ENCODE peak calls at places on chromosomes 12 and 14, in eight cellular contexts. J is GM23248, L is fibroblast of lung, F is A549, K is mesenchymal stem cell, R is OCI-LY7, Y is keratinocyte, G is IMR-90. B is an unnamed sample.

GRCh38 chr14:101288436-101289229 is 272.7 kb upstream of the DIO3 start:
- DNase-seq in K (no peak), G (no peak), R (no peak), J (peak), L (no peak), F (no peak), Y (no peak), B (no peak)

GRCh38 chr12:80268924-80269749 is 169.8 kb downstream of the OTOGL start:
- DNase-seq in J (peak), L (peak), K (peak), F (peak), R (no peak), G (peak), Y (peak), B (peak)

GRCh38 chr12:103279444-103279843 is 216.3 kb downstream of the C12orf42 start:
- DNase-seq in L (no peak), F (no peak), G (no peak), Y (no peak), R (no peak), K (no peak), J (no peak), B (no peak)

GRCh38 chr12:111240374-111240773 is 128.5 kb downstream of the PHETA1 start:
- DNase-seq in R (no peak), K (no peak), J (no peak), G (no peak), L (no peak), Y (no peak), F (no peak), B (no peak)

GRCh38 chr14:100222219-100223093 is 16.5 kb upstream of the YY1 start:
- DNase-seq in R (no peak), F (no peak), K (no peak), L (no peak), G (no peak), J (no peak), Y (no peak), B (no peak)

GRCh38 chr14:105086833-105087307 is 21.6 kb upstream of the GPR132 start:
- DNase-seq in J (peak), F (peak), G (peak), Y (no peak), K (peak), L (peak), R (peak), B (peak)

GRCh38 chr14:103103461-103104388 is 9.2 kb downstream of the EXOC3L4 start:
- DNase-seq in G (peak), L (peak), K (peak), R (no peak), F (peak), J (peak), Y (no peak), B (peak)

GRCh38 chr14:105080161-105080560 is 14.9 kb upstream of the GPR132 start:
- DNase-seq in J (no peak), K (no peak), G (no peak), L (no peak), F (no peak), Y (no peak), R (no peak), B (no peak)

GRCh38 chr12:92649511-92650227 is 53.1 kb upstream of the PLEKHG7 start:
- DNase-seq in J (peak), R (peak), L (peak), Y (peak), F (peak), G (peak), K (peak), B (peak)

GRCh38 chr12:132243596-132244289 is 85.6 kb downstream of the GALNT9 start:
- DNase-seq in L (no peak), J (no peak), R (no peak), G (no peak), F (no peak), K (no peak), Y (no peak), B (no peak)

GRCh38 chr14:22513066-22513812 is 75.8 kb downstream of the DAD1 start:
- DNase-seq in G (no peak), R (no peak), L (no peak), Y (no peak), F (no peak), K (no peak), J (no peak), B (no peak)

GRCh38 chr14:35134329-35135123 is 12.2 kb downstream of the PRORP start:
- DNase-seq in F (no peak), K (no peak), L (no peak), J (no peak), R (no peak), Y (no peak), G (no peak), B (no peak)

GRCh38 chr12:96886998-96887677 is 19.9 kb upstream of the NEDD1 start:
- DNase-seq in K (no peak), L (peak), J (no peak), G (peak), Y (no peak), R (no peak), F (no peak), B (no peak)

GRCh38 chr12:56271031-56271430 is 4.3 kb downstream of the COQ10A start:
- DNase-seq in K (peak), L (peak), F (peak), R (peak), G (peak), Y (no peak), J (peak), B (no peak)

GRCh38 chr14:31162910-31163649 is 44.5 kb downstream of the HECTD1 start:
- DNase-seq in Y (no peak), R (no peak), J (no peak), G (no peak), K (no peak), L (no peak), F (no peak), B (no peak)

GRCh38 chr14:31164115-31164514 is 43.5 kb downstream of the HECTD1 start:
- DNase-seq in Y (no peak), J (no peak), L (no peak), G (no peak), F (no peak), R (no peak), K (no peak), B (no peak)

GRCh38 chr14:31167032-31167431 is 40.6 kb downstream of the HECTD1 start:
- DNase-seq in K (no peak), R (no peak), Y (no peak), J (no peak), L (no peak), F (no peak), G (no peak), B (no peak)

GRCh38 chr14:31169877-31170276 is 37.7 kb downstream of the HECTD1 start:
- DNase-seq in Y (no peak), R (no peak), G (no peak), K (no peak), J (no peak), L (no peak), F (no peak), B (no peak)

GRCh38 chr14:31166271-31166561 is 41.4 kb downstream of the HECTD1 start:
- DNase-seq in K (peak), J (peak), Y (no peak), L (no peak), F (no peak), G (no peak), R (no peak), B (no peak)
- H3K4me2 ChIP-seq in K (no peak), J (peak), Y (no peak), L (no peak), F (peak), G (no peak), R (no peak), B (peak)

GRCh38 chr12:28237423-28237822 is 47.2 kb downstream of the CCDC91 start:
- DNase-seq in G (no peak), F (no peak), L (no peak), R (no peak), Y (no peak), J (peak), K (no peak), B (no peak)

GRCh38 chr12:28231248-28231647 is 41.0 kb downstream of the CCDC91 start:
- DNase-seq in Y (no peak), J (no peak), F (no peak), R (no peak), G (no peak), K (no peak), L (no peak), B (no peak)

GRCh38 chr12:28235985-28236384 is 45.7 kb downstream of the CCDC91 start:
- DNase-seq in Y (no peak), R (no peak), G (no peak), F (no peak), K (no peak), J (no peak), L (no peak), B (no peak)

GRCh38 chr12:28232212-28232928 is 42.1 kb downstream of the CCDC91 start:
- DNase-seq in K (no peak), R (no peak), J (no peak), G (no peak), L (no peak), Y (no peak), F (no peak), B (no peak)

DNA sequence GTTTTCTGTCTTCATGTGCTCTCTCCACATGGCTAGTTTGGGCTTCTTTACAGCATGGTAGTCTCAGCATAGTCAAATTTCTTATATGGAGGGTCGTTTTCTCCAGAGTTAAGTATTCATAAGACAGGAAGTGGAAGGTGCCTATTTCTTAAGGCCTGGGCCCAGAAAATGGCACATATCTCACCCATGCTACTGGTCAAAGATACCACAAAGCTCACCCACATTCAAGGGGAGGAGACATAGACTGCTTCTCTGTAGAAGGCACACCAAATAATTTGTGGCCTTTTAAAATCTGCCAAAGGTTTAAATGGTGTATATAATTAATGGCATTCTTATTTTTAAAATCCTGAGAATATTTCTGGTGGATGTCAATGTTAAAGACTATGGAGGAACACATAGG is 44.8 kb downstream of the CCDC91 start:
- DNase-seq in G (no peak), R (no peak), F (no peak), K (no peak), Y (no peak), L (no peak), J (no peak), B (no peak)
- H3K4me2 ChIP-seq in G (no peak), R (no peak), F (no peak), K (no peak), Y (no peak), L (no peak), J (no peak), B (no peak)

DNA sequence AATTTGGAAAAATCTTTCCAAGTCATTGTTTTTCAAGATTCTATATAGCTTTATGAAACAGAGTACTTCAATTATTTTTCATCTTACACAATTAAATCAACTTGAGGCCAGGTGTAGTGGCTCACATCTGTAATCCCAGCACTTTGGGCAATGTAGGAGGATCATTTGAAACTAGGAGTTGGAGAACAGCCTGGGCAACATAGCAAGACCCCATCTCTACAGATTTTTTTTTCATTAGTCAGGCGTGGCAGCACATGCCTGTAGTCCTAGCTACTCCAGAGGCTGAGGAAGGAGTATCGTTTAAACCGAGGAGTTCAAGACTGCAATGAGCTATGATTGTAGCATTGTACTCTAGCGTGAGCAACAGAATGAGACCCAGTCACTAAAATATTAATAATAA is 72.9 kb downstream of the BMP4 start:
- DNase-seq in F (no peak), G (no peak), R (no peak), J (no peak), K (no peak), Y (no peak), L (no peak), B (no peak)
- H3K4me2 ChIP-seq in F (no peak), G (no peak), R (no peak), J (no peak), K (no peak), Y (no peak), L (no peak), B (no peak)

DNA sequence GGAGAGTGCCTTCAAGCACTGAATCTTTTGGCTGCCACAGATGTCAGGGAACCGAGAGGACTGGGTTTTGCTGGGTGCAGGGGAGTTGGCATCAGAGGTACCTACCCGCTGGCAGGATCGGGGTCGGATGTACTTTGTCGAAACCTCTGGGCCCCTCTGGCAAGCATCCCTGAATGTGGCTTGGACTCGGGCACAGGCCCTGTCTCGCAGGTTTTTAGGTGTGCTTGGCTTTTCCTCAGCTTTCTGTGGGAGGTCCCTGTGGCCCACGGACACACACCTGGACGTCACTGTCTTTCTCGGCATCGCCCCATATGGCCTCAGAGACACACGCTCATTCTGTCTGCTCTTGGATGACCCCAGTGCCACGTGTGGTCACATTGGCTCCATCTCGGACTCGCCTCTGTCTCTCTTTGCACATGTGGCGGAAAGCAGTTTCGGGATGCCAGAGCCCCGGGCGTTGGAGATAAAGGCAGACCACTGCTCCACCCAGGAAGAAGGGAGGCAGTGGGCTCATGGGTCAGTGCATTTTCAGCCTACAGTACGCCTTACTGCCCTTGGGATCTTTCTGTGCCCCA is 769.6 kb upstream of the ALG10B start:
- DNase-seq in J (no peak), Y (no peak), F (no peak), L (no peak), G (no peak), K (no peak), R (no peak), B (no peak)
- H3K4me2 ChIP-seq in J (no peak), Y (no peak), F (no peak), L (no peak), G (no peak), K (no peak), R (no peak), B (no peak)

GRCh38 chr14:93963692-93964091 is 12.7 kb downstream of the ASB2 start:
- DNase-seq in Y (no peak), G (no peak), R (peak), J (no peak), L (no peak), K (no peak), F (no peak), B (no peak)
- H3K4me2 ChIP-seq in Y (no peak), G (no peak), R (peak), J (no peak), L (no peak), K (no peak), F (no peak), B (peak)

GRCh38 chr14:30225171-30225570 is 297.5 kb upstream of the PRKD1 start:
- DNase-seq in F (no peak), R (no peak), J (no peak), K (no peak), G (no peak), Y (no peak), L (no peak), B (no peak)

GRCh38 chr14:30223966-30224365 is 296.3 kb upstream of the PRKD1 start:
- DNase-seq in R (no peak), J (no peak), F (no peak), L (peak), Y (no peak), G (no peak), K (no peak), B (peak)

GRCh38 chr14:30227436-30227835 is 299.8 kb upstream of the PRKD1 start:
- DNase-seq in G (peak), F (no peak), L (peak), Y (no peak), R (no peak), K (no peak), J (peak), B (no peak)

GRCh38 chr14:30221546-30221945 is 293.9 kb upstream of the PRKD1 start:
- DNase-seq in Y (no peak), J (no peak), K (no peak), L (peak), G (no peak), R (no peak), F (no peak), B (no peak)

DNA sequence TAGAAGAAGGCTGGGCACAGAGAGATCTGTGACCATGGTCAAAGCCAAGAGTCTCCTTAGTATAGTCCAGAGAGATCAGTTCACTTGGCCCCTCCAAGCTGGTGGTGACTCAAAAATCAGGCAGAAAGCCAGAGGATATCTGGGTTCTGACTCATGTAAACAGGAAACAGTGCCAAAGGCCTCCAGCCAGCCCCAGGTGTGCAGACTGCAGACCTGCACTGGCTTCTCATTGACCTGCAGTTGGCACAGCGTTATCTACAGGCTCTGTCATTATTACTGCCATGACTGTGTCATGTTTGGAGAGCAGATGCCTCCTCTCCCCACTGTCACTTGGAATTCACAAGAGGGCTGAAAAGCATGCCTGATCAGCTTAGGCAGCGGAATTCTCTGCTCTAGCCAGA is 295.7 kb upstream of the PRKD1 start:
- DNase-seq in Y (peak), K (peak), R (no peak), G (peak), L (peak), J (peak), F (peak), B (peak)
- H3K4me2 ChIP-seq in Y (peak), K (no peak), R (no peak), G (no peak), L (peak), J (peak), F (peak), B (peak)

DNA sequence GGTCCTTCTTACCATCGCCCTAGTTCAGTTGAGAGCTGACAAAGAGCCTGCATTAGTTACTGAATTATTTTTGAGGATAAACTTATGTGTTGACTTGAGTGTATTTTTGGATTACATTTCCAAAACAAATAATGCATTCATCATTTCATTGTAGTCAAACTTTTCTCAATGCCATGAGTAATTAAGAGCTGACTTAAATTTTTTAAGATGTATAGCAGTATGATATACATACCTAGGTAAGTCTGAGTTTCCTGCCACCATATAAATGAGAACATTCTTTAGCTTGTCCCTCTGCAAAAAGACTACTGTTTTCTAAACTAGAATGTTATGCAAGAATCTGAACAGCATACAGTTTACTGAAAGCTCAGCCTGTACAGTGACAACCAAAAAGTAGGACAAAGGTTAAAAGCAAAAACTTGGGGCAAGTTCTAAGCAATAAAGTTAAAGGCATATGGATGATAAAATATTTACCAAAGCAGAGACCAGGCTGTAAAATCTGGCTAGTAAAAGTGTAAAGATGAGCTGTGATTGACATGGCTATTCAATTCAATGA is 82.1 kb upstream of the FERMT2 start:
- DNase-seq in K (no peak), J (peak), G (peak), R (no peak), L (peak), F (no peak), Y (no peak), B (no peak)
- H3K4me2 ChIP-seq in K (no peak), J (peak), G (peak), R (no peak), L (no peak), F (no peak), Y (no peak), B (no peak)

DNA sequence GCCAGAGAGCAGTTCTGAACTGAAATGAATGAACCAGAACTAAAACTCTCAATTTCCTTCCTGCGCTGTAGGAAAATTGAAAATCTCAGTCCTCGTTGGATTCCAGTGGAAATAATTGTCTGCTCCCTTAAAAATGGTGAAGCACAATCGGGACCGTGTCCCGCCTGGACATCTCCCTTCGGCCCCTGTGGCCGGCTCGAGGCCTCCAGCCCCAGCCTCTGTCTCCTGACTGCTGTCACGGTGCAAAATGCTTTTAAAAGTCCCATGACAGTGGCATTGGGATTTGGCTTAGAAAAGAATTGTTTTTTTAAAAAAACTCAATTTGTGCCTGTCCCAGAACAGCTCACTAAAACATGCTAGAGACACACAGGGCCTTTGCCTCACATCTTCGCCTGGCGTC is 142.5 kb downstream of the ZNF664 start:
- DNase-seq in R (no peak), G (no peak), K (no peak), J (no peak), F (no peak), Y (no peak), L (no peak), B (no peak)
- H3K4me2 ChIP-seq in R (no peak), G (no peak), K (no peak), J (no peak), F (no peak), Y (no peak), L (no peak), B (no peak)